ENCODE peak calls at places on chromosomes 12 and 14, in six cellular contexts. A is A549, F is HepG2, R is HEK293T, X is IMR-90, E is GM12878. S is an unnamed sample.
A peak's percentile ranks its signal among the peaks of the same experiment; 100 is the strongest.

GRCh38 chr12:104424955-104425354 is 31.8 kb upstream of the CHST11 start:
- DNase-seq in E (no peak), X (no peak), F (no peak), R (no peak), A (no peak), S (no peak)

GRCh38 chr14:20802341-20803084 is at the start of gene RNASE1:
- DNase-seq in F (peak; percentile 33), R (no peak), X (no peak), E (no peak), A (peak; percentile 36), S (peak; percentile 24)

GRCh38 chr14:55249423-55249822 is 21.8 kb upstream of the FBXO34 start:
- DNase-seq in E (no peak), F (no peak), X (peak; percentile 72), A (no peak), R (no peak), S (no peak)

GRCh38 chr12:12909995-12910391 is 18.6 kb downstream of the GPRC5A start:
- DNase-seq in E (no peak), R (no peak), X (peak; percentile 73), F (no peak), A (peak; percentile 54), S (peak; percentile 15)

GRCh38 chr12:109597795-109598427 is 24.3 kb downstream of the MVK start:
- DNase-seq in X (peak; percentile 75), R (peak; percentile 94), E (no peak), F (peak; percentile 75), A (peak; percentile 83), S (peak; percentile 93)

GRCh38 chr14:34943506-34943905 is 39.3 kb upstream of the SRP54 start:
- DNase-seq in X (no peak), A (no peak), F (no peak), E (no peak), R (no peak), S (no peak)

GRCh38 chr12:6167327-6168280 is 32.6 kb upstream of the CD9 start:
- DNase-seq in A (peak; percentile 61), X (peak; percentile 99), E (peak; percentile 62), F (peak; percentile 30), R (no peak), S (peak; percentile 64)

GRCh38 chr12:124747426-124748161 is 116.1 kb downstream of the SCARB1 start:
- DNase-seq in R (no peak), E (peak; percentile 45), X (peak; percentile 92), F (peak; percentile 65), A (peak; percentile 92), S (no peak)

GRCh38 chr14:84969501-84969900 is 560.4 kb upstream of the FLRT2 start:
- DNase-seq in R (no peak), E (no peak), A (no peak), F (no peak), X (no peak), S (no peak)

GRCh38 chr14:64708148-64709004 is 4.2 kb downstream of the PLEKHG3 start:
- DNase-seq in R (no peak), E (no peak), F (no peak), A (peak; percentile 50), X (peak; percentile 44), S (no peak)

GRCh38 chr12:20140751-20141150 is 227.6 kb upstream of the PDE3A start:
- DNase-seq in X (no peak), E (no peak), R (no peak), F (no peak), A (no peak), S (no peak)

GRCh38 chr12:89087876-89088275 is 264.4 kb downstream of the DUSP6 start:
- DNase-seq in E (no peak), R (no peak), A (no peak), X (no peak), F (no peak), S (no peak)

GRCh38 chr14:51069065-51069464 is 25.8 kb downstream of the TRIM9 start:
- DNase-seq in R (no peak), E (no peak), F (no peak), A (peak; percentile 26), X (no peak), S (no peak)

GRCh38 chr14:35895256-35895655 is 69.1 kb downstream of the BRMS1L start:
- DNase-seq in R (no peak), X (no peak), A (no peak), F (no peak), E (no peak), S (no peak)

GRCh38 chr14:69539631-69540410 is 34.9 kb downstream of the CCDC177 start:
- DNase-seq in E (no peak), F (no peak), R (no peak), A (peak; percentile 47), X (peak; percentile 56), S (no peak)

GRCh38 chr12:111673503-111673902 is 12.3 kb downstream of the BRAP start:
- DNase-seq in X (peak; percentile 31), E (no peak), F (peak; percentile 31), A (peak; percentile 56), R (no peak), S (peak; percentile 41)

GRCh38 chr12:103742349-103742784 is 98.7 kb downstream of the NT5DC3 start:
- DNase-seq in F (no peak), X (no peak), A (peak; percentile 49), R (no peak), E (no peak), S (no peak)

GRCh38 chr12:810635-811415 is 58.4 kb downstream of the WNK1 start:
- DNase-seq in E (no peak), X (peak; percentile 23), F (no peak), R (no peak), A (no peak), S (no peak)

GRCh38 chr12:130655881-130656280 is 60.2 kb downstream of the RIMBP2 start:
- DNase-seq in E (no peak), X (no peak), R (no peak), A (no peak), F (no peak), S (no peak)

GRCh38 chr12:54593135-54593534 is 4.7 kb upstream of the PPP1R1A start:
- DNase-seq in F (no peak), A (no peak), R (no peak), E (no peak), X (no peak), S (no peak)

GRCh38 chr14:104888489-104889373 is 23.7 kb downstream of the CEP170B start:
- DNase-seq in F (no peak), R (no peak), A (no peak), X (no peak), E (no peak), S (no peak)

GRCh38 chr14:59435987-59436386 is 29.2 kb downstream of the GPR135 start:
- DNase-seq in R (no peak), E (no peak), F (no peak), A (no peak), X (no peak), S (no peak)

GRCh38 chr12:12624479-12625120 is 12.9 kb downstream of the CREBL2 start:
- DNase-seq in R (no peak), A (no peak), F (peak; percentile 63), X (no peak), E (no peak), S (no peak)

GRCh38 chr12:130706311-130706710 is 9.8 kb downstream of the RIMBP2 start:
- DNase-seq in E (no peak), F (no peak), A (no peak), X (no peak), R (no peak), S (no peak)

GRCh38 chr12:42172811-42173210 is 28.1 kb upstream of the GXYLT1 start:
- DNase-seq in X (no peak), R (no peak), F (no peak), A (no peak), E (no peak), S (no peak)

GRCh38 chr12:89756638-89757321 is 48.1 kb upstream of the ATP2B1 start:
- DNase-seq in R (no peak), A (peak; percentile 95), X (peak; percentile 99), F (peak; percentile 54), E (peak; percentile 97), S (peak; percentile 41)

GRCh38 chr12:121610239-121611149 is 15.8 kb upstream of the ORAI1 start:
- DNase-seq in E (no peak), X (peak; percentile 43), A (no peak), R (peak; percentile 19), F (no peak), S (peak; percentile 9)

GRCh38 chr14:67285876-67286452 is 44.7 kb downstream of the PALS1 start:
- DNase-seq in A (peak; percentile 59), E (no peak), R (peak; percentile 9), F (peak; percentile 25), X (peak; percentile 64), S (no peak)

GRCh38 chr14:24093901-24094838 is at the start of gene PCK2:
- DNase-seq in F (peak; percentile 99), X (peak; percentile 88), R (peak; percentile 86), E (no peak), A (peak; percentile 95), S (peak; percentile 92)

GRCh38 chr14:100593751-100594624 is 6.8 kb upstream of the BEGAIN start:
- DNase-seq in X (no peak), E (no peak), F (no peak), A (no peak), R (no peak), S (no peak)
- TF ChIP-seq BHLHE40 in X (no peak), E (no peak), F (no peak), A (no peak), R (no peak), S (no peak)

DNA sequence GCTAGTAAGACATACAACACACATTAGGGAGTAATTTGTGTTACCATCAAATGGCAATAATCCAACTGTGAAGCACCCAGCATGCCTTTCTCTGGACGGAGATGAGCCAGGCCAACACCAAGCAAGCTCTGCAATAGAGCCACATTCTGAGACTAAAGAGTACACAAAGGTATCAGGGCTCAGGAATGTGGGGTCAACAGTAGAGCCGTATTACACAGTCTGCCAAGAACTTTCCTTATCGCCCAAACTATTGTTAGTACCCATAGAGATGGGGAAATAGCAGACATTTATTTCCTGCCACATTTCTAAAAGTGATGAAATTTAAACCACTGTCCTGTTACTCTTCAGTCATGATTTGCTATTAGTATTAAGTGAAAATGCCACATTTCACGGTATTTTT is 113.7 kb downstream of the BMP4 start:
- DNase-seq in F (peak; percentile 95), A (peak; percentile 91), R (no peak), E (no peak), X (peak; percentile 38), S (no peak)
- TF ChIP-seq BHLHE40 in F (no peak), A (no peak), R (no peak), E (no peak), X (no peak), S (no peak)

DNA sequence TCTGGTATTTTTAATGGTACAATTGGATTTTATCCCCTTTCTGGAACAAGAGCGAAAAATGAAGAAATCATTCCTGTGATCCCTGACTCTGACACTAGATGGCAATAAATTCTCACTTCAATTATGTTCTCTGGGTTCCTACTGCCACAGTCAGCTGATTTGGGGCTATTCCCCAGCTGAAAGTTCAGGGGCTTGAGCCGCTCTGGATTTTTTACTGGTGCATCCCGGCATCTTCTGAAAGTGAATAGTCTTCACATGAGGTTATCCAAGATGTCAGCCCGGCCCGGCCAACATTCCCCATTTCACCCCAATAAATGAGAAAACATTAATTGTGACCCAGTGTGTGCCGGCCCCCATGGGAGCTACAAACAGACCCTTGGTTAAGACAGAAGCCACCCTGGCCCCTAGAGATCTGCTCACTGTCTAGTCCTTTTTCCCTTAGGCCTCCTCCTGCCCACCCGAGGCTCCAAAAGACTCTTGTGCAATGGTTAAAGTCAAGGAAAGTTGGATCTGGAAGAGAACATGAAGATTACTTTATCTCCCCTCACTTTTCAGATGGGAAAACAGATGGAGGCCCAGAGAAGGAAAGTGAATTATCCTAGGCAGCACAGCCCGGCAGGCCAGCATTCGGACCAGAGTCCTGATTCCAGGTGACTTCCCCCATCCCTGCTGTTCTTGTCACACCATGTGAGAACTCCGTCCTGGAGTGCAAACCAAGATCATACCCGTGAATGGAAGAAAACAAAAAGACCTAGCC is 20.8 kb downstream of the CKAP4 start:
- DNase-seq in F (peak; percentile 55), E (no peak), R (peak; percentile 70), A (peak; percentile 69), X (peak; percentile 55), S (peak; percentile 57)
- TF ChIP-seq BHLHE40 in F (no peak), E (no peak), R (no peak), A (no peak), X (no peak), S (no peak)

GRCh38 chr14:92937229-92937937 is 14.4 kb downstream of the CHGA start:
- DNase-seq in F (no peak), E (no peak), X (no peak), R (no peak), A (peak; percentile 41), S (no peak)
- TF ChIP-seq BHLHE40 in F (no peak), E (no peak), X (no peak), R (no peak), A (no peak), S (no peak)